ENCODE peak calls at places on chromosomes 3 and 15, in four cellular contexts. S is GM10248, D is nephron progenitor cell, Z is stomach. A is an unnamed sample.

GRCh38 chr15:72202801-72203506 is 5.4 kb upstream of the GRAMD2A start:
- DNase-seq in S (no peak), D (no peak), Z (no peak), A (no peak)

GRCh38 chr3:55795296-55795695 is 308.2 kb upstream of the WNT5A start:
- DNase-seq in S (no peak), D (no peak), Z (no peak), A (no peak)

GRCh38 chr15:74127954-74128784 is 2.2 kb upstream of the ISLR2 start:
- DNase-seq in S (no peak), D (peak), Z (no peak), A (peak)

GRCh38 chr3:136535906-136536305 is 216.3 kb downstream of the STAG1 start:
- DNase-seq in S (no peak), D (no peak), Z (no peak), A (no peak)

GRCh38 chr3:42655331-42655888 is 1.9 kb downstream of the ZBTB47 start:
- DNase-seq in S (peak), D (no peak), Z (peak), A (peak)

GRCh38 chr15:62141643-62142588 is 23.2 kb downstream of the C2CD4B start:
- DNase-seq in S (no peak), D (no peak), Z (no peak), A (no peak)

GRCh38 chr15:84715442-84716035 is 400 bp downstream of the SEC11A start:
- DNase-seq in S (no peak), D (peak), Z (peak), A (peak)

GRCh38 chr15:29822685-29823459 is 604 bp upstream of the TJP1 start:
- DNase-seq in S (no peak), D (peak), Z (peak), A (peak)

GRCh38 chr3:41972802-41973201 is 10.9 kb upstream of the ULK4 start:
- DNase-seq in S (no peak), D (no peak), Z (no peak), A (no peak)

GRCh38 chr3:46829699-46830208 is 33.5 kb downstream of the MYL3 start:
- DNase-seq in S (peak), D (no peak), Z (no peak), A (peak)

GRCh38 chr3:16177962-16178627 is 3.6 kb downstream of the GALNT15 start:
- DNase-seq in S (peak), D (peak), Z (peak), A (peak)

GRCh38 chr15:75712668-75713337 is at the start of gene CSPG4:
- DNase-seq in S (no peak), D (peak), Z (peak), A (no peak)

GRCh38 chr3:44932271-44932670 is 43.7 kb downstream of the ZDHHC3 start:
- DNase-seq in S (no peak), D (no peak), Z (no peak), A (no peak)

GRCh38 chr3:142444343-142444742 is 3.5 kb downstream of the XRN1 start:
- DNase-seq in S (no peak), D (no peak), Z (no peak), A (no peak)

GRCh38 chr15:39188930-39189329 is 391.9 kb upstream of the THBS1 start:
- DNase-seq in S (no peak), D (no peak), Z (no peak), A (no peak)

GRCh38 chr15:68783226-68784054 is 37.3 kb downstream of the ANP32A start:
- DNase-seq in S (peak), D (peak), Z (peak), A (peak)

GRCh38 chr3:139939681-139940190 is 4.8 kb downstream of the CLSTN2 start:
- DNase-seq in S (no peak), D (no peak), Z (no peak), A (no peak)

GRCh38 chr3:139940622-139941021 is 5.6 kb downstream of the CLSTN2 start:
- DNase-seq in S (no peak), D (no peak), Z (no peak), A (no peak)

GRCh38 chr3:139935866-139936817 is 1.2 kb downstream of the CLSTN2 start:
- DNase-seq in S (peak), D (peak), Z (peak), A (no peak)

GRCh38 chr3:139935071-139935865 is at the start of gene CLSTN2:
- DNase-seq in S (peak), D (peak), Z (peak), A (peak)

DNA sequence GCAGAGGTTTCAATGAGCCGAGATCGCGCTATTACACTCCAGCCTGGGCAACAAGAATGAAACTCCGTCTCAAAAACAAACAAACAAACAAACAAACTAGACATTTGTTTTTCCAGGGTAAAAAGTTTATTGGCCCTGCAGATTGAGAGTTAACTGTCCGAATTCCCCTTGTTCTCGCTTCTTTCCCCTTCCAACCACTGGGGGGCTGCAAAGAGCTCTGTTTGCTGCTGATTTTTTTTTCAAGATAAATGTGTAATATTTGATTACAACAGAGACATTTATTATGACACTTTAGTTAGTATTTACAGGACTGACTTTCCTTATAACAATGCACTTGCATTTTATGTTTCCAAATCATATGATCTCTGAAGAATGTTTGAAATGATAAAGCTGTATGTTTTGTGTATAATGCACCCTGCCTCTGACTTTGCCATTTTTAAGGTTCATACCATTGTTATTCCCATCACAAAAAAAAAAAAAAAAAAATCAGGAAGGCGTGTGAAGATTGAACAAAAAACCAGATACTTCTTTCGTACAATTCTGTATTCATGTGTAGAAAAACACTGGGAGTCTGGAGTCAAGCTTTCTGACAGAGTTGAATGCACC is 2.8 kb downstream of the CLSTN2 start:
- DNase-seq in S (peak), D (peak), Z (peak), A (peak)
- TF ChIP-seq CTCF in S (peak), D (peak), Z (no peak), A (peak)

GRCh38 chr3:61896251-61896650 is 334.9 kb downstream of the PTPRG start:
- DNase-seq in S (no peak), D (no peak), Z (no peak), A (no peak)

GRCh38 chr3:61897848-61898247 is 336.5 kb downstream of the PTPRG start:
- DNase-seq in S (no peak), D (no peak), Z (no peak), A (no peak)

GRCh38 chr3:61892881-61893280 is 331.5 kb downstream of the PTPRG start:
- DNase-seq in S (no peak), D (no peak), Z (no peak), A (no peak)

GRCh38 chr3:61893840-61894566 is 332.6 kb downstream of the PTPRG start:
- DNase-seq in S (no peak), D (no peak), Z (no peak), A (no peak)

GRCh38 chr3:61894988-61895935 is 333.9 kb downstream of the PTPRG start:
- DNase-seq in S (peak), D (no peak), Z (peak), A (peak)
- TF ChIP-seq CTCF in S (no peak), D (no peak), Z (no peak), A (no peak)

DNA sequence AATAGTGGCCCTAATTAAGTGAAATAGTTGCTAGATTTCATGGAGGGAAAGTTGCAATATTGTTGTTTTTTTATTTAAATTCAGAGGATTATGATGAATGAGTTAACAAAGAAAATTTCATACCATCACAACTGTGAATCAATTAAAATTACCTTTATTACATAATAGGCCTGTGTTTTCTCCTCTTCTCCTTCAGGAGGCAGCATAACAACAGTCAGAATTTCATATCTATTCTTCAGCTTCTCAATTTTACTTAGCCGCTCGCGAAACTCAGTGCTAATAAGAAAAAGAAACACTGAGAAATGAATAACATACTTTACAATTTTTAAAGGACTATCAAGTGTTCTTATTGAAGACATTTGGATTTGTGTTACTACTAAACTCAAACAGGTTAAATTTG is 29.4 kb downstream of the TTC14 start:
- DNase-seq in S (no peak), D (no peak), Z (no peak), A (no peak)
- TF ChIP-seq CTCF in S (peak), D (no peak), Z (no peak), A (no peak)

DNA sequence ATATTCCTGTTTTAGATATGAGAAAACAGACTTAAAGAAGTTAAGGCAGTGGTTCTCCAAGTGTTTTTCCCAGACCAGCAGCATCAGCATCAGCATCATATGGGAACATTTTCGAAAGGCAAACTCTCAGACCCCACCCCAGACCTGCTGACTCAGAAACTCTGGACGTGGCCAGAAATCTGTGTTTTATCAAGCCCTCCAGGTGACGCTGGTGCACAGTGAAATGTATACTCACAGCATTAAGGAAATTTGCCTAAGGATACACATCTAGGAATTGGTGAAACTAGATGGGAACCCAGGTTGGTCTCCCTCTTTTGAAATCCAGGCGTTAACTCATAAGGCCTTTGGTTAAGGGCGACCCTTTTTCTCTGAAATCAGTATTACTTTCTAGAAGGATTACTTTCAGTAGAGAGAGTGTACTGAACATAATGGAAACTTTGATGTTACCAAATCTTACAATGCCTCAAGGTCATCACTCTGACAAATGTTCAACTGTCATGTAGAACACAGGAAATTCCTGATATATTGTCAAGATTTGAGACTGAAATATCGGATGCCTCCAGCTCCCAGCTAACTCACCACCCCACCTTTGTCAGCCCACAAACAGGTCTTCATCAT is 910.2 kb downstream of the ROBO1 start:
- DNase-seq in S (no peak), D (no peak), Z (no peak), A (no peak)
- TF ChIP-seq CTCF in S (no peak), D (no peak), Z (no peak), A (no peak)

A was measured in GM20000.